ENCODE peak calls at places on chromosome 12, in four cellular contexts. U, O, I and H are unnamed samples.

GRCh38 chr12:132429932-132430643 is 59.9 kb upstream of the FBRSL1 start:
- DNase-seq in U (no peak), O (no peak), I (peak; percentile 61), H (no peak)

GRCh38 chr12:57103856-57104255 is 7.3 kb downstream of the STAT6 start:
- DNase-seq in U (no peak), O (no peak), I (no peak), H (peak; percentile 27)

GRCh38 chr12:79665488-79665887 is 25.3 kb downstream of the PAWR start:
- DNase-seq in U (no peak), O (no peak), I (no peak), H (no peak)

GRCh38 chr12:49793620-49794019 is 34.6 kb downstream of the NCKAP5L start:
- DNase-seq in U (no peak), O (no peak), I (no peak), H (no peak)

GRCh38 chr12:109741286-109741969 is 27.8 kb downstream of the FAM222A start:
- DNase-seq in U (no peak), O (no peak), I (peak; percentile 37), H (no peak)

GRCh38 chr12:132030367-132031038 is 80.8 kb downstream of the EP400 start:
- DNase-seq in U (peak; percentile 61), O (no peak), I (no peak), H (peak; percentile 12)

GRCh38 chr12:44299524-44299923 is 463.6 kb downstream of the TMEM117 start:
- DNase-seq in U (no peak), O (no peak), I (no peak), H (no peak)

GRCh38 chr12:28958553-28959195 is 190.4 kb upstream of the FAR2 start:
- DNase-seq in U (peak; percentile 49), O (no peak), I (no peak), H (peak; percentile 29)

GRCh38 chr12:110872100-110872499 is 25.3 kb downstream of the CCDC63 start:
- DNase-seq in U (no peak), O (no peak), I (no peak), H (no peak)

GRCh38 chr12:33156042-33156441 is 259.5 kb upstream of the PKP2 start:
- DNase-seq in U (no peak), O (no peak), I (no peak), H (no peak)

GRCh38 chr12:46983393-46983793 is 96.0 kb upstream of the PCED1B start:
- DNase-seq in U (no peak), O (no peak), I (no peak), H (no peak)

GRCh38 chr12:88188180-88188579 is 46.1 kb downstream of the TMTC3 start:
- DNase-seq in U (peak; percentile 44), O (no peak), I (no peak), H (no peak)

GRCh38 chr12:126726481-126727217 is 1540.3 kb upstream of the TMEM132C start:
- DNase-seq in U (no peak), O (no peak), I (peak; percentile 71), H (no peak)

GRCh38 chr12:56332512-56333196 is 1.1 kb downstream of the PAN2 start:
- DNase-seq in U (no peak), O (no peak), I (no peak), H (no peak)

GRCh38 chr12:62631531-62632520 is 165.2 kb downstream of the MON2 start:
- DNase-seq in U (peak; percentile 61), O (peak; percentile 44), I (peak; percentile 84), H (no peak)

GRCh38 chr12:6069452-6070093 is 54.9 kb downstream of the VWF start:
- DNase-seq in U (peak; percentile 96), O (no peak), I (no peak), H (peak; percentile 41)

GRCh38 chr12:57616383-57617101 is 5.3 kb downstream of the ARHGEF25 start:
- DNase-seq in U (peak; percentile 62), O (no peak), I (no peak), H (no peak)

GRCh38 chr12:122980192-122981035 is at the start of gene ARL6IP4:
- DNase-seq in U (peak; percentile 54), O (peak; percentile 51), I (peak; percentile 78), H (peak; percentile 45)

GRCh38 chr12:70366581-70367267 is 634 bp downstream of the KCNMB4 start:
- DNase-seq in U (peak; percentile 31), O (peak; percentile 32), I (peak; percentile 67), H (peak; percentile 42)

GRCh38 chr12:24478254-24478653 is 470.6 kb downstream of the BCAT1 start:
- DNase-seq in U (no peak), O (no peak), I (no peak), H (no peak)

GRCh38 chr12:10067259-10067658 is 31.5 kb downstream of the CLEC1A start:
- DNase-seq in U (no peak), O (no peak), I (no peak), H (no peak)

GRCh38 chr12:19410211-19410610 is 29.1 kb upstream of the AEBP2 start:
- DNase-seq in U (no peak), O (no peak), I (no peak), H (no peak)
- H2AFZ ChIP-seq in U (no peak overlapping the region), O (peak overlapping the region; percentile 48), I (peak overlapping the region; percentile 59), H (no peak overlapping the region)

GRCh38 chr12:125014526-125014925 is 21.1 kb downstream of the BRI3BP start:
- DNase-seq in U (no peak), O (no peak), I (no peak), H (no peak)
- H3K36me3 ChIP-seq in U (no peaks in the 10 kb centered on the region), O (peaks cover 22% of the 10 kb centered on the region), I (peaks cover 17% of the 10 kb centered on the region), H (peaks cover 10% of the 10 kb centered on the region)

GRCh38 chr12:119666226-119666808 is 1.6 kb upstream of the PRKAB1 start:
- DNase-seq in U (no peak), O (no peak), I (no peak), H (no peak)

GRCh38 chr12:119668315-119668651 is 350 bp downstream of the PRKAB1 start:
- DNase-seq in U (peak; percentile 8), O (no peak), I (no peak), H (no peak)

GRCh38 chr12:119669744-119670472 is 2.0 kb downstream of the PRKAB1 start:
- DNase-seq in U (no peak), O (no peak), I (no peak), H (no peak)

GRCh38 chr12:119666900-119667576 is 895 bp upstream of the PRKAB1 start:
- DNase-seq in U (no peak), O (no peak), I (no peak), H (no peak)

GRCh38 chr12:119667577-119668314 is at the start of gene PRKAB1:
- DNase-seq in U (peak; percentile 96), O (peak; percentile 93), I (peak; percentile 93), H (peak; percentile 99)
- H3K14ac ChIP-seq in U (peak within 1 kb of the TSS; percentile 95), O (peak within 1 kb of the TSS; percentile 75), I (no peak within 1 kb of the TSS), H (peak within 1 kb of the TSS; percentile 98)

GRCh38 chr12:117096643-117097042 is 2.6 kb downstream of the TESC start:
- DNase-seq in U (no peak), O (no peak), I (no peak), H (no peak)

GRCh38 chr12:117098361-117099217 is 627 bp downstream of the TESC start:
- DNase-seq in U (no peak), O (no peak), I (peak; percentile 62), H (no peak)

GRCh38 chr12:117100251-117100650 is 1.0 kb upstream of the TESC start:
- DNase-seq in U (peak; percentile 16), O (peak; percentile 24), I (no peak), H (no peak)

GRCh38 chr12:117097159-117097558 is 2.1 kb downstream of the TESC start:
- DNase-seq in U (no peak), O (no peak), I (no peak), H (no peak)

GRCh38 chr12:117098071-117098360 is 1.2 kb downstream of the TESC start:
- DNase-seq in U (no peak), O (no peak), I (no peak), H (no peak)
- H2AFZ ChIP-seq in U (peak overlapping the region; percentile 70), O (peak overlapping the region; percentile 98), I (peak overlapping the region; percentile 19), H (no peak overlapping the region)

GRCh38 chr12:115998789-115999478 is 278.6 kb downstream of the MED13L start:
- DNase-seq in U (peak; percentile 9), O (no peak), I (no peak), H (no peak)
- H3K36me3 ChIP-seq in U (peaks cover 26% of the 10 kb centered on the region), O (peaks cover 9% of the 10 kb centered on the region), I (peaks cover 7% of the 10 kb centered on the region), H (peaks cover 21% of the 10 kb centered on the region)

DNA sequence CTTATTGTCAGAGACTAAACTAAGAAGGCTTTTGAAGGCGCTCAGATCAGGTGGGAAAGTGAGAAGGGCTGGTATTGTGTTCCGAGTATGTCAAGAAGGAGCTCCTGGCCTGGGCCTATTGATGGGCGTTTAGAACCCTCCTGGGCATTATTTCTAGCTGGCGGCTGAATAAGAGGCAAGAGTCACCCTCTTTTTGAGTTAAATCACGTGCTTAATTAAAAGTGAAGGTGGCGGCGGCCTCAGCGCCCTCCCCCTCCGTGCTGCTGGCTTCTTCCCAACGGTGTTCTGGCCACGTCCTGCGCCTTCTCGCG is 21.0 kb upstream of the GNS start:
- DNase-seq in U (no peak), O (no peak), I (peak; percentile 75), H (no peak)
- H3K14ac ChIP-seq in U (no peak overlapping the region), O (peak overlapping the region; percentile 82), I (no peak overlapping the region), H (no peak overlapping the region)

DNA sequence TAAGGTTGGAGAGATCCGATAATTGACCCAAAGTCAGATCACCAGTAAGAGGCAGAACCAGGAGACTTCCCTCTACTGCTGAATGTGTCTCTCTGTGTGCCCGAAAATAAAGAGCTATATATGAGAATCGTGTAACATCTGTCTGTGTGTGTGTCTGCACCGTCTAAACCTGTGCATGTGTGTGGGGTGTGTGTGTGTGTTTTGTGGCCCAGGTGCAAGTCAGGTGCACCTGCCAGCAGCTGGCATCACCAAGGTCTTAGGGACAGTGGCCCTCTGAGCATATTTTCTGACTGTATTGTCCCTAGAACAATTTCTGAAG is 24.7 kb upstream of the KRT78 start:
- DNase-seq in U (no peak), O (no peak), I (no peak), H (no peak)
- H2AFZ ChIP-seq in U (peak overlapping the region; percentile 88), O (no peak overlapping the region), I (no peak overlapping the region), H (no peak overlapping the region)